ENCODE peak calls at places on chromosomes 7 and 10, in eight cellular contexts. K is activated T-cell treated with anti-CD3 and anti-CD28 coated beads, Interleukin-2, amount 50 U/mL, for 72 hours; R is stimulated activated CD4-positive, alpha-beta T cell treated with anti-CD3 and anti-CD28 coated beads, Interleukin-15, amount 100 ng/mL, for 24 hours; S is prostate gland; N is CD4-positive, CD25-positive, alpha-beta regulatory T cell; E is neural crest cell; C is CD8-positive, alpha-beta T cell; Y is non-pigmented ciliary epithelial cell. I is an unnamed sample.

GRCh38 chr10:98611432-98611831 is 164.7 kb upstream of the HPS1 start:
- DNase-seq in S (peak; percentile 73), C (no peak), E (no peak), N (no peak), Y (no peak), K (no peak), R (no peak), I (no peak)

GRCh38 chr10:129546106-129546505 is 79.1 kb downstream of the MGMT start:
- DNase-seq in Y (no peak), N (no peak), C (no peak), K (no peak), E (no peak), R (no peak), S (no peak), I (no peak)

GRCh38 chr10:88521806-88522205 is 61.3 kb downstream of the RNLS start:
- DNase-seq in R (no peak), N (no peak), S (no peak), K (no peak), C (no peak), E (no peak), Y (no peak), I (no peak)

GRCh38 chr10:122294006-122294405 is 22.9 kb downstream of the BTBD16 start:
- DNase-seq in S (no peak), C (no peak), Y (no peak), E (no peak), N (no peak), K (no peak), R (no peak), I (no peak)

GRCh38 chr10:30817541-30817940 is 188.0 kb upstream of the LYZL2 start:
- DNase-seq in S (no peak), R (no peak), N (no peak), Y (no peak), K (no peak), C (no peak), E (no peak), I (no peak)

GRCh38 chr7:11706666-11707605 is 125.1 kb downstream of the THSD7A start:
- DNase-seq in S (peak; percentile 38), N (no peak), C (no peak), R (no peak), Y (no peak), K (no peak), E (no peak), I (no peak)

GRCh38 chr7:83655951-83656556 is 7.1 kb upstream of the SEMA3E start:
- DNase-seq in S (peak; percentile 24), K (no peak), C (no peak), N (no peak), Y (peak; percentile 26), E (peak; percentile 40), R (no peak), I (no peak)

GRCh38 chr7:43590862-43591550 is 8.1 kb downstream of the STK17A start:
- DNase-seq in Y (no peak), K (peak; percentile 75), N (no peak), E (no peak), C (no peak), R (peak; percentile 63), S (no peak), I (no peak)

GRCh38 chr10:86282664-86283465 is 83.7 kb downstream of the GRID1 start:
- DNase-seq in N (no peak), S (no peak), R (no peak), C (no peak), Y (no peak), E (no peak), K (no peak), I (no peak)

GRCh38 chr10:69866688-69867461 is 65.2 kb downstream of the COL13A1 start:
- DNase-seq in S (peak; percentile 66), R (no peak), C (no peak), E (peak; percentile 53), Y (peak; percentile 55), K (no peak), N (no peak), I (no peak)

GRCh38 chr10:80542053-80542452 is 4.4 kb downstream of the SH2D4B start:
- DNase-seq in S (no peak), R (no peak), N (no peak), C (no peak), Y (peak; percentile 27), E (no peak), K (no peak), I (no peak)

GRCh38 chr10:95600158-95600557 is 39.0 kb upstream of the SORBS1 start:
- DNase-seq in C (no peak), Y (no peak), K (no peak), R (no peak), S (no peak), N (no peak), E (no peak), I (no peak)

GRCh38 chr7:50818324-50818723 is 35.6 kb upstream of the GRB10 start:
- DNase-seq in Y (no peak), K (no peak), R (no peak), E (no peak), C (no peak), N (no peak), S (peak; percentile 27), I (no peak)

GRCh38 chr10:79195091-79195923 is 126.5 kb downstream of the ZMIZ1 start:
- DNase-seq in K (peak; percentile 76), Y (peak; percentile 40), S (peak; percentile 90), E (peak; percentile 82), R (peak; percentile 82), C (peak; percentile 70), N (peak; percentile 76), I (peak; percentile 62)

GRCh38 chr7:156903232-156903909 is 10.4 kb upstream of the LMBR1 start:
- DNase-seq in S (peak; percentile 87), N (peak; percentile 41), K (peak; percentile 52), Y (no peak), E (no peak), C (peak; percentile 33), R (peak; percentile 15), I (peak; percentile 40)

GRCh38 chr10:131186547-131187253 is 124.8 kb downstream of the TCERG1L start:
- DNase-seq in N (no peak), S (no peak), Y (no peak), E (no peak), C (no peak), R (no peak), K (no peak), I (no peak)

GRCh38 chr7:157679607-157680006 is 342.8 kb downstream of the DNAJB6 start:
- DNase-seq in E (no peak), S (no peak), K (no peak), C (no peak), N (no peak), Y (no peak), R (no peak), I (no peak)

GRCh38 chr7:69849268-69849667 is 251.0 kb downstream of the AUTS2 start:
- DNase-seq in R (no peak), C (no peak), K (no peak), E (no peak), N (no peak), Y (no peak), S (no peak), I (no peak)

GRCh38 chr10:21649441-21649872 is 115.4 kb downstream of the MLLT10 start:
- DNase-seq in Y (no peak), C (no peak), E (no peak), R (no peak), K (peak; percentile 4), S (no peak), N (no peak), I (no peak)